ENCODE peak calls at places on chromosomes 3 and 15, in four cellular contexts. One of them, this sample, is unnamed.

GRCh38 chr3:16496008-16496407 is 17.5 kb downstream of the RFTN1 start:
- DNase-seq in heart right ventricle: no peak
- DNase-seq in cardiac muscle cell: no peak
- DNase-seq in Peyer's patch: no peak
- DNase-seq in this sample: no peak

GRCh38 chr3:8540456-8540855 is 38.8 kb downstream of the LMCD1 start:
- DNase-seq in heart right ventricle: no peak
- DNase-seq in Peyer's patch: no peak
- DNase-seq in cardiac muscle cell: no peak
- DNase-seq in this sample: no peak

GRCh38 chr3:125403789-125404188 is 28.7 kb upstream of the ZNF148 start:
- DNase-seq in heart right ventricle: no peak
- DNase-seq in Peyer's patch: no peak
- DNase-seq in cardiac muscle cell: no peak
- DNase-seq in this sample: no peak

GRCh38 chr3:66224220-66224619 is 3.4 kb downstream of the SLC25A26 start:
- DNase-seq in heart right ventricle: no peak
- DNase-seq in cardiac muscle cell: no peak
- DNase-seq in Peyer's patch: no peak
- DNase-seq in this sample: no peak

GRCh38 chr3:115626711-115627110 is 3.4 kb downstream of the GAP43 start:
- DNase-seq in cardiac muscle cell: no peak
- DNase-seq in heart right ventricle: no peak
- DNase-seq in Peyer's patch: no peak
- DNase-seq in this sample: no peak

GRCh38 chr3:149638401-149639092 is 19.3 kb downstream of the WWTR1 start:
- DNase-seq in Peyer's patch: no peak
- DNase-seq in cardiac muscle cell: peak
- DNase-seq in heart right ventricle: no peak
- DNase-seq in this sample: no peak

GRCh38 chr3:159620873-159621272 is 367.8 kb upstream of the IL12A start:
- DNase-seq in Peyer's patch: no peak
- DNase-seq in heart right ventricle: no peak
- DNase-seq in cardiac muscle cell: peak
- DNase-seq in this sample: no peak

GRCh38 chr3:13408890-13409289 is 11.2 kb downstream of the NUP210 start:
- DNase-seq in Peyer's patch: no peak
- DNase-seq in cardiac muscle cell: no peak
- DNase-seq in heart right ventricle: no peak
- DNase-seq in this sample: no peak

GRCh38 chr3:12148183-12148940 is 10.3 kb downstream of the TIMP4 start:
- DNase-seq in heart right ventricle: peak
- DNase-seq in cardiac muscle cell: peak
- DNase-seq in Peyer's patch: no peak
- DNase-seq in this sample: no peak

GRCh38 chr3:15929944-15930571 is 132.3 kb upstream of the ANKRD28 start:
- DNase-seq in Peyer's patch: no peak
- DNase-seq in heart right ventricle: no peak
- DNase-seq in cardiac muscle cell: no peak
- DNase-seq in this sample: no peak

GRCh38 chr15:67085237-67085817 is 19.9 kb downstream of the SMAD3 start:
- DNase-seq in cardiac muscle cell: no peak
- DNase-seq in heart right ventricle: no peak
- DNase-seq in Peyer's patch: no peak
- DNase-seq in this sample: no peak

GRCh38 chr15:71697999-71698398 is 112.4 kb upstream of the NR2E3 start:
- DNase-seq in heart right ventricle: no peak
- DNase-seq in cardiac muscle cell: no peak
- DNase-seq in Peyer's patch: no peak
- DNase-seq in this sample: no peak

DNA sequence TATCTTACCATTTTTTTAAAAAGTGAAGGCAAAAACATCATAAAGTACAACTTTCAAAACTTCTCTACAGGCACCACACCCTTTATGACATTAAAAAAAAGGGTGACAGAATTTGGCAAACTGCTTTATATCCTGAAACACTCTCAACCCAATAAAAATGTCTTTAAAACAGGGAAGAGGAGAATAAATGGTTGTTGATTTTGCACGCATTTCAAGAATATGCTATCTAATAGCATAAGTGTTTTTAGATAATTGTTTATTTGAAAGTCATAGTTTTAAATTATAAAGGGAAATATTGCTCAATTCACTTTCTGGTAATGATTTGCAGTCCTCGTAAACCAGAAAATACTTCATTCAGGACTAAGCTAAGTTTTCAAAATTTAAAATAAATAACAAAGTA is 1.7 kb upstream of the PCOLCE2 start:
- DNase-seq in Peyer's patch: no peak
- DNase-seq in cardiac muscle cell: no peak
- DNase-seq in heart right ventricle: no peak
- DNase-seq in this sample: no peak
- H3K4me3 ChIP-seq in Peyer's patch: no peak
- H3K4me3 ChIP-seq in cardiac muscle cell: no peak
- H3K4me3 ChIP-seq in heart right ventricle: no peak
- H3K4me3 ChIP-seq in this sample: no peak

DNA sequence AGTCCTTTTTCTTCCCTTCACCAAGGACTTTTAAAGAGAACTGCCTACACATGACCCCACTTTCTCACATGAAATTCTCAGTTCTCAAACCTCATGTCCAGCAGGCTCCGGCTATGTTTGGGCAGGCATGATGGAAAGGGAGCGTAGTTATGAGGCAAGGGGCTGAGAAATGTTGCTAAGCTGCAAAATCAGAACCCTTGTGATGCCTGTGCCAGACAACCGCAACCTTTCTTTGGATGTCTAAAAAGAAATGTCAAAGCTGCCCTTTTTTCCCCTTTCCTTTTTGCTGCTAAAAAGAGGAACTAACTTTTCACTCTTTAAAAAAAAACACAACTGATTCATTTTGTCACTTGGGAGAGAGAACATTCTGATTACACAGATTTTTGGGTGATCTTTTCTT is 19.2 kb downstream of the GNB4 start:
- DNase-seq in heart right ventricle: no peak
- DNase-seq in cardiac muscle cell: peak
- DNase-seq in Peyer's patch: no peak
- DNase-seq in this sample: no peak
- H3K4me3 ChIP-seq in heart right ventricle: no peak
- H3K4me3 ChIP-seq in cardiac muscle cell: no peak
- H3K4me3 ChIP-seq in Peyer's patch: no peak
- H3K4me3 ChIP-seq in this sample: no peak

GRCh38 chr15:32033186-32033890 is 3.0 kb downstream of the CHRNA7 start:
- DNase-seq in Peyer's patch: no peak
- DNase-seq in cardiac muscle cell: no peak
- DNase-seq in heart right ventricle: no peak
- DNase-seq in this sample: peak

GRCh38 chr15:32029862-32030781 is at the start of gene CHRNA7:
- DNase-seq in Peyer's patch: no peak
- DNase-seq in heart right ventricle: peak
- DNase-seq in cardiac muscle cell: peak
- DNase-seq in this sample: peak

GRCh38 chr15:32030795-32031194 is 480 bp downstream of the CHRNA7 start:
- DNase-seq in heart right ventricle: no peak
- DNase-seq in Peyer's patch: no peak
- DNase-seq in cardiac muscle cell: peak
- DNase-seq in this sample: no peak

GRCh38 chr15:32028921-32029320 is 1.4 kb upstream of the CHRNA7 start:
- DNase-seq in cardiac muscle cell: no peak
- DNase-seq in Peyer's patch: no peak
- DNase-seq in heart right ventricle: no peak
- DNase-seq in this sample: no peak

GRCh38 chr15:32029409-32029861 is 880 bp upstream of the CHRNA7 start:
- DNase-seq in Peyer's patch: no peak
- DNase-seq in cardiac muscle cell: peak
- DNase-seq in heart right ventricle: no peak
- DNase-seq in this sample: peak
- H3K4me3 ChIP-seq in Peyer's patch: peak
- H3K4me3 ChIP-seq in cardiac muscle cell: peak
- H3K4me3 ChIP-seq in heart right ventricle: peak
- H3K4me3 ChIP-seq in this sample: peak

GRCh38 chr3:46659285-46659684 is 34.2 kb downstream of the ALS2CL start:
- DNase-seq in cardiac muscle cell: no peak
- DNase-seq in Peyer's patch: no peak
- DNase-seq in heart right ventricle: no peak
- DNase-seq in this sample: no peak
- H3K4me3 ChIP-seq in cardiac muscle cell: no peak
- H3K4me3 ChIP-seq in Peyer's patch: no peak
- H3K4me3 ChIP-seq in heart right ventricle: no peak
- H3K4me3 ChIP-seq in this sample: no peak

DNA sequence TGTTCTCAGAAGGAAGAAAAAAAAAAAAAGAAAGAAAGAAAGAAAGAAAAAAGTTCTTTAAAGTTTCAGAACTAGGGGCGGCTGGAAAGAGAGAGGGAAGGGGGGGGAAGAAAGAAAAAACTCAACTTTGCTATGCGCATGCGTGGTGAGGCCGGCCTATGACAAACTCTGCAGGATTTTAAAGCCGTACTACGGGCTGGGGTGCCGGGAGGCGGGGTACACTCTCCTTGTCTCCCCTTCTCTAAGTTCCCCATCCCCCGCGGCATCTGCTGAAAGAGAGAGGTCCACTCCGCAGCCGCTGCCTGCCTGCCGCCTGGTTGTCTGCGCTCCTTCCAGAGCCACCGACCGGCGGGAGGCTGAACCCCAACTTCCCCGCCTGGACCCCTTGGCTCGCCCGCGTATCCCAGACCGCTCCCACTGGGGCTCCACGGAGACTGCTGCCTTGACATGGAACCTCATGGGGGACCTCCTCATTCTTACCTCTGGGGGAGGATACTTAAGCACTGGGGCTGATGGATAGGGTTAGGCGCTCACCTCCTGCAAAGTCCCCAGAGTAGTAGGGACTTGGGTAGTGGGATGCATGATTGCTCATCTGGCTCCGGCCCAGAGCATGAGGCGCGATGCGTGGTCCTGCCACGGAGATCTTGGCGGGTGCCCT is 1.4 kb upstream of the WNT5A start:
- DNase-seq in cardiac muscle cell: peak
- DNase-seq in Peyer's patch: no peak
- DNase-seq in heart right ventricle: peak
- DNase-seq in this sample: peak
- H3K4me3 ChIP-seq in cardiac muscle cell: peak
- H3K4me3 ChIP-seq in Peyer's patch: peak
- H3K4me3 ChIP-seq in heart right ventricle: peak
- H3K4me3 ChIP-seq in this sample: peak

DNA sequence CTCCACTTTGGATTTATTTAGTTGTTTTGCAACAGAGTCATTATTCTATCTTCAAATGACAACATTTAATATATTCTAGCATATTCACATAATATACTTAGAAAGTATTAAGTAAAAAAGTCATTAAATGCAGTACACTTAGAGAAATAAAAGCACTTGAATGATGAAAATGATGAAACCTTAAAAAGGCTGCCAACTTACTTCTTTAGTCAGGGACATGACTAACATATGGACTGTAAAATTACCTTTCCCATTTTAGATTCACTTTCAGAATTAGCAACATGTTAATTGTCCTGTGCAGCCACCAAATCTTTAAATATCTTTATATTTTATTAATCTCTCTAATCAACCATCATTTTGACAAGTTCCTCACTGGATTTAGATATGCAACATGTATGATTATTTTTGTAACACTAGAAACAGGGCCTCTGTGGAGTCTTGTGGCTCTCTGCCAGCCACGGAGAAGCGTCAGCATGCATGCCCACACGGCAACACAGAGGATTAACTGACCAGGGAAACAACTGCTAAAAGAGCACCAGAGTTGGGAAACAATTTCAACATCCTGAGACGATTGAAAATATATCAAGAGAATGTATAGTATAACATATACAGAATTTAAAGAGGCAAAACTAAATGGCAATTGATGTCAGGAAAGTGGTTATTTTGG is 95.7 kb downstream of the ANO10 start:
- DNase-seq in Peyer's patch: no peak
- DNase-seq in cardiac muscle cell: peak
- DNase-seq in heart right ventricle: no peak
- DNase-seq in this sample: no peak
- H3K4me3 ChIP-seq in Peyer's patch: no peak
- H3K4me3 ChIP-seq in cardiac muscle cell: no peak
- H3K4me3 ChIP-seq in heart right ventricle: no peak
- H3K4me3 ChIP-seq in this sample: no peak

DNA sequence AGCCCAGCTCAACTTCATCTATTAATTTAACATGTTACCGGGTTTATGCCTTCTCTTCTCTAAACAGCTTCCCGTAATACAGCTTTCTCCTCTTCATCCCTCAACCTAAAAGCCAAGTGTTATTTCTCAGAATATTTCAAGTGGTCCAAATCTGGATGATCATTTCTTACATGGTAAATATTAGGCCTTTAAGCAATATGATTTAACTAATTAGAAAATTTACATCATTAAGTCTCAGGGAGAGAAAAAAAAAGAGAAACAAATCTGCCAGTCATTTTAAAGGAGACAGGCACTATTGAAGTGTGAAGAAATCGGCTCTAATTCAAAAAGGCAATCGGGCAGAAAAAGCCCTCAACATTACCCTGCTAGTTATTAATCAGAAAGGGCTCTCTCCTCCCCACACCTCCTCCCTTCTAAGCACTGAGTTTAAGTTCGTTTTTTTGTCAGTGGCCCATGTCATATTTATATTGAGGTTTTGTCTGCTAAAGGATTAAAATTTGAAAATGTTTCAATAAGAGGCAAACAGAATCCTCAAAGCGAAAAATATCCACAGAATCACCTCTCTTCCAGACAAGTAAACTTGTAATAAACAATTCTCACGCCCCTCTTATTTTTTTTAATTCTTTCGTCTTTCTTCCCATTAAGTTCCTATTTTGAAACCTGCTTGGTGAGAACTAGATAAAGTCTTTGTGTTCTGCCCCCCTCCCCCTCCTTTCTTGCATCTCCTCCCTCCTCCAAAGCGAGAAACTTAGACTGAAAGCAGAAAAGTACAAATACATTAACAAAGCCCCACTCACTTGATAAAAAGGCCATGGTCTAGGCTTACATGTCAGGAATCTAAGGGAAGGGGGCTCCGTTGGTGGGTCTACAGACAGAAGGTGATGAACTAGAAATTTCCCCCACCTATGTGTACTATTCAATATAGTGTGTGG is 215.7 kb downstream of the MEIS2 start:
- DNase-seq in cardiac muscle cell: no peak
- DNase-seq in Peyer's patch: no peak
- DNase-seq in heart right ventricle: no peak
- DNase-seq in this sample: no peak
- H3K4me3 ChIP-seq in cardiac muscle cell: peak
- H3K4me3 ChIP-seq in Peyer's patch: no peak
- H3K4me3 ChIP-seq in heart right ventricle: peak
- H3K4me3 ChIP-seq in this sample: no peak

GRCh38 chr15:51758645-51759044 is 7.2 kb downstream of the TMOD2 start:
- DNase-seq in heart right ventricle: peak
- DNase-seq in Peyer's patch: no peak
- DNase-seq in cardiac muscle cell: peak
- DNase-seq in this sample: peak
- H3K4me3 ChIP-seq in heart right ventricle: no peak
- H3K4me3 ChIP-seq in Peyer's patch: no peak
- H3K4me3 ChIP-seq in cardiac muscle cell: no peak
- H3K4me3 ChIP-seq in this sample: no peak

GRCh38 chr3:177193706-177194268 is 3.5 kb downstream of the TBL1XR1 start:
- DNase-seq in cardiac muscle cell: no peak
- DNase-seq in Peyer's patch: no peak
- DNase-seq in heart right ventricle: no peak
- DNase-seq in this sample: no peak

GRCh38 chr3:177196473-177197040 is 725 bp downstream of the TBL1XR1 start:
- DNase-seq in cardiac muscle cell: peak
- DNase-seq in heart right ventricle: peak
- DNase-seq in Peyer's patch: peak
- DNase-seq in this sample: peak

GRCh38 chr3:177195242-177195940 is 1.9 kb downstream of the TBL1XR1 start:
- DNase-seq in cardiac muscle cell: peak
- DNase-seq in heart right ventricle: peak
- DNase-seq in Peyer's patch: peak
- DNase-seq in this sample: no peak

GRCh38 chr3:177195941-177196472 is 1.3 kb downstream of the TBL1XR1 start:
- DNase-seq in heart right ventricle: peak
- DNase-seq in cardiac muscle cell: peak
- DNase-seq in Peyer's patch: peak
- DNase-seq in this sample: no peak

GRCh38 chr3:177194319-177194718 is 3.0 kb downstream of the TBL1XR1 start:
- DNase-seq in cardiac muscle cell: no peak
- DNase-seq in Peyer's patch: no peak
- DNase-seq in heart right ventricle: no peak
- DNase-seq in this sample: no peak
- H3K4me3 ChIP-seq in cardiac muscle cell: peak
- H3K4me3 ChIP-seq in Peyer's patch: peak
- H3K4me3 ChIP-seq in heart right ventricle: peak
- H3K4me3 ChIP-seq in this sample: no peak

This sample was measured in stomach.